ENCODE peak calls at places on chromosomes 1 and 21, in nine cellular contexts. E is choroid plexus epithelial cell, G is ascending aorta, W is coronary artery, S is fibroblast of lung, A is pancreas, K is brain microvascular endothelial cell, I is psoas muscle, R is adrenal gland. B is an unnamed sample.

GRCh38 chr1:53637726-53638640 is 101.0 kb downstream of the GLIS1 start:
- DNase-seq in A (no peak), K (no peak), E (no peak), S (no peak), W (peak; percentile 69), G (peak; percentile 27), I (no peak), R (peak; percentile 11), B (no peak)

GRCh38 chr1:160078392-160079195 is 2.7 kb upstream of the KCNJ9 start:
- DNase-seq in S (peak; percentile 18), K (peak; percentile 38), W (no peak), R (no peak), A (no peak), E (peak; percentile 45), G (no peak), I (no peak), B (no peak)

GRCh38 chr1:70234733-70235132 is 13.6 kb downstream of the SRSF11 start:
- DNase-seq in A (no peak), S (no peak), W (no peak), E (no peak), I (no peak), R (no peak), K (no peak), G (no peak), B (no peak)

GRCh38 chr1:180951186-180951745 is 38.6 kb downstream of the KIAA1614 start:
- DNase-seq in G (no peak), A (no peak), R (no peak), S (no peak), I (no peak), W (no peak), K (no peak), E (no peak), B (no peak)

GRCh38 chr1:163650624-163651023 is 328.9 kb downstream of the NUF2 start:
- DNase-seq in G (no peak), W (no peak), A (no peak), E (no peak), K (no peak), S (no peak), R (no peak), I (no peak), B (no peak)

GRCh38 chr1:12472798-12473551 is 145.0 kb downstream of the DHRS3 start:
- DNase-seq in W (no peak), A (no peak), E (peak; percentile 55), K (peak; percentile 50), R (no peak), G (peak; percentile 59), I (no peak), S (no peak), B (no peak)

GRCh38 chr21:43295016-43295958 is 126.5 kb downstream of the CRYAA start:
- DNase-seq in A (no peak), S (no peak), W (no peak), R (no peak), E (no peak), K (no peak), I (peak; percentile 2), G (no peak), B (no peak)

GRCh38 chr1:171641076-171641864 is 11.2 kb downstream of the MYOC start:
- DNase-seq in I (no peak), E (no peak), S (no peak), K (no peak), W (no peak), R (no peak), G (no peak), A (no peak), B (no peak)

GRCh38 chr1:14095001-14095400 is 395.0 kb downstream of the PRDM2 start:
- DNase-seq in K (no peak), E (peak; percentile 13), S (peak; percentile 20), I (no peak), W (no peak), G (no peak), A (no peak), R (no peak), B (no peak)

GRCh38 chr1:22776051-22776611 is 65.5 kb downstream of the EPHB2 start:
- DNase-seq in A (no peak), K (no peak), G (no peak), E (no peak), R (no peak), S (no peak), W (no peak), I (no peak), B (no peak)

GRCh38 chr1:205440476-205441317 is 15.1 kb downstream of the BLACAT1 start:
- DNase-seq in A (peak; percentile 60), G (no peak), S (peak; percentile 17), R (no peak), E (peak; percentile 49), I (no peak), K (peak; percentile 17), W (no peak), B (no peak)

GRCh38 chr1:16172964-16173446 is 17.1 kb upstream of the EPHA2 start:
- DNase-seq in G (no peak), W (no peak), S (peak; percentile 51), R (peak; percentile 62), E (peak; percentile 61), I (no peak), K (peak; percentile 58), A (no peak), B (no peak)

GRCh38 chr1:214380418-214380817 is 99.5 kb downstream of the SMYD2 start:
- DNase-seq in W (no peak), E (no peak), K (no peak), S (no peak), R (no peak), A (no peak), I (no peak), G (no peak), B (no peak)

GRCh38 chr1:59738591-59739015 is 76.1 kb upstream of the HOOK1 start:
- DNase-seq in G (no peak), A (no peak), W (no peak), R (peak; percentile 24), E (peak; percentile 89), K (peak; percentile 49), I (no peak), S (peak; percentile 90), B (peak; percentile 71)

GRCh38 chr1:25806418-25806817 is 6.4 kb downstream of the SELENON start:
- DNase-seq in A (peak; percentile 81), K (no peak), S (peak; percentile 72), E (no peak), I (peak; percentile 72), R (peak; percentile 80), W (peak; percentile 80), G (peak; percentile 84), B (no peak)

GRCh38 chr21:16124397-16125130 is 394.8 kb downstream of the USP25 start:
- DNase-seq in G (no peak), K (peak; percentile 48), E (peak; percentile 92), R (peak; percentile 18), I (no peak), A (no peak), S (peak; percentile 97), W (no peak), B (peak; percentile 55)

GRCh38 chr1:237962985-237963384 is 72.3 kb upstream of the ZP4 start:
- DNase-seq in I (no peak), S (no peak), G (no peak), W (no peak), A (no peak), E (no peak), R (no peak), K (no peak), B (no peak)

GRCh38 chr1:44322367-44322766 is 32.7 kb downstream of the ERI3 start:
- DNase-seq in W (no peak), R (no peak), A (no peak), I (no peak), K (no peak), G (no peak), E (no peak), S (no peak), B (no peak)

GRCh38 chr1:2270260-2271100 is 42.4 kb downstream of the SKI start:
- DNase-seq in W (no peak), A (no peak), I (peak; percentile 23), K (no peak), R (no peak), S (no peak), E (no peak), G (no peak), B (no peak)

GRCh38 chr1:175232335-175232734 is 39.8 kb upstream of the KIAA0040 start:
- DNase-seq in S (no peak), A (no peak), E (no peak), R (no peak), K (no peak), W (no peak), G (no peak), I (no peak), B (no peak)

GRCh38 chr1:22665752-22666151 is 12.7 kb downstream of the C1QB start:
- DNase-seq in W (no peak), E (peak; percentile 65), G (no peak), S (peak; percentile 21), R (no peak), I (no peak), A (no peak), K (peak; percentile 20), B (no peak)

GRCh38 chr1:14535619-14536355 is 62.7 kb upstream of the KAZN start:
- DNase-seq in S (no peak), K (no peak), R (no peak), A (no peak), G (no peak), I (no peak), E (no peak), W (peak; percentile 16), B (no peak)

DNA sequence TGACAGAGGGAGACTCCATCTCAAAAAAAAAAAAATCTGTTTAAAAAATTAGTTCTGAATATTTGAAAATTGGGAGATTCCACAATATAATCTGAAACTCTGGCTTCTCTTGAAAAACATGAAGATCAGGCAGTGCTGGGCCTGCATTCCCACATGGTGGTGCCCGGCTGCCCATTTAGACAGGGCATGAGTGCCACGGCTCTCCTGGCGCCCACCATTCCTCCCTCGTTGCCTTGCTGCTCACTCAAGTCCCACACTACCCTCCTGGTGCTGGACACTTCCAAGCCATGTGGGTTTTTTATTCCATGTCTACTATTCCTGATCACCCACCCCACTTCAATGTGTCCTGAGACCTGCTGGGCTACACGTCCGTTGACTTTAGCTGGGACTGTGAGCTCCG is 10.8 kb upstream of the MYOM3 start:
- DNase-seq in K (no peak), E (no peak), A (no peak), W (no peak), S (no peak), I (no peak), R (no peak), G (no peak), B (no peak)
- TF ChIP-seq CTCF in K (no peak), E (no peak), A (no peak), W (no peak), S (no peak), I (no peak), R (no peak), G (no peak), B (no peak)

GRCh38 chr1:97332716-97333115 is 588.1 kb downstream of the DPYD start:
- DNase-seq in A (no peak), S (peak; percentile 79), E (peak; percentile 85), G (no peak), K (peak; percentile 12), I (no peak), R (no peak), W (no peak), B (no peak)
- TF ChIP-seq CTCF in A (no peak), S (no peak), E (no peak), G (no peak), K (no peak), I (no peak), R (no peak), W (no peak), B (no peak)

GRCh38 chr1:46342084-46342656 is 1.6 kb downstream of the NSUN4 start:
- DNase-seq in A (no peak), I (no peak), G (no peak), K (peak; percentile 52), E (peak; percentile 79), W (no peak), R (no peak), S (peak; percentile 33), B (no peak)
- TF ChIP-seq CTCF in A (no peak), I (no peak), G (peak; percentile 4), K (peak; percentile 68), E (peak; percentile 59), W (no peak), R (peak; percentile 13), S (peak; percentile 34), B (peak; percentile 17)

GRCh38 chr1:51752073-51752948 is 126.2 kb downstream of the NRDC start:
- DNase-seq in W (no peak), A (no peak), S (no peak), G (no peak), K (no peak), R (no peak), I (no peak), E (no peak), B (no peak)
- TF ChIP-seq CTCF in W (no peak), A (no peak), S (no peak), G (no peak), K (peak; percentile 14), R (no peak), I (no peak), E (no peak), B (no peak)